ENCODE peak calls at places on chromosomes 16 and 17, in seven cellular contexts. I is HCT116, T is GM23338, B is K562, F is Panc1, C is A549, E is SK-N-SH. P is an unnamed sample.

GRCh38 chr17:57375770-57376181 is 119.5 kb downstream of the MSI2 start:
- DNase-seq in I (peak; percentile 90), T (no peak), B (no peak), F (no peak), C (no peak), E (no peak), P (no peak)

GRCh38 chr17:28985950-28986713 is 19.7 kb downstream of the SEZ6 start:
- DNase-seq in I (no peak), T (peak; percentile 86), B (peak; percentile 50), F (no peak), C (no peak), E (no peak), P (no peak)

GRCh38 chr16:818132-818531 is 17.6 kb upstream of the GNG13 start:
- DNase-seq in I (no peak), T (no peak), B (no peak), F (no peak), C (no peak), E (no peak), P (no peak)

GRCh38 chr16:84844049-84844350 is 24.2 kb downstream of the CRISPLD2 start:
- DNase-seq in I (no peak), T (no peak), B (no peak), F (no peak), C (no peak), E (peak; percentile 80), P (no peak)

GRCh38 chr16:5072334-5073278 is 963 bp downstream of the ALG1 start:
- DNase-seq in I (no peak), T (no peak), B (no peak), F (no peak), C (no peak), E (peak; percentile 8), P (no peak)

GRCh38 chr17:32519769-32520701 is 33.2 kb downstream of the CDK5R1 start:
- DNase-seq in I (no peak), T (peak; percentile 55), B (no peak), F (no peak), C (no peak), E (peak; percentile 57), P (no peak)

GRCh38 chr16:1983544-1984346 is at the start of gene GFER:
- DNase-seq in I (peak; percentile 85), T (peak; percentile 98), B (peak; percentile 92), F (no peak), C (peak; percentile 94), E (peak; percentile 99), P (peak; percentile 77)

GRCh38 chr17:10772425-10773380 is 31.2 kb downstream of the TMEM238L start:
- DNase-seq in I (peak; percentile 26), T (peak; percentile 93), B (peak; percentile 46), F (peak; percentile 35), C (no peak), E (no peak), P (peak; percentile 7)

GRCh38 chr17:20302191-20302917 is 165.0 kb downstream of the LGALS9B start:
- DNase-seq in I (no peak), T (no peak), B (no peak), F (no peak), C (no peak), E (no peak), P (no peak)

GRCh38 chr17:27845264-27846041 is 45.1 kb upstream of the NOS2 start:
- DNase-seq in I (no peak), T (no peak), B (no peak), F (no peak), C (no peak), E (no peak), P (no peak)

GRCh38 chr16:49833796-49834195 is 22.1 kb downstream of the ZNF423 start:
- DNase-seq in I (no peak), T (no peak), B (no peak), F (no peak), C (no peak), E (peak; percentile 45), P (no peak)

GRCh38 chr17:41976142-41976768 is 9.7 kb downstream of the CNP start:
- DNase-seq in I (no peak), T (no peak), B (no peak), F (no peak), C (no peak), E (no peak), P (no peak)

GRCh38 chr17:10357768-10358167 is 15.0 kb downstream of the MYH13 start:
- DNase-seq in I (no peak), T (peak; percentile 74), B (peak; percentile 60), F (no peak), C (peak; percentile 51), E (peak; percentile 27), P (no peak)

GRCh38 chr17:1231456-1231855 is 38.8 kb upstream of the BHLHA9 start:
- DNase-seq in I (no peak), T (no peak), B (no peak), F (no peak), C (no peak), E (no peak), P (peak; percentile 28)
- TF ChIP-seq REST in I (no peak), T (no peak), B (no peak), F (no peak), C (no peak), E (no peak), P (no peak)

DNA sequence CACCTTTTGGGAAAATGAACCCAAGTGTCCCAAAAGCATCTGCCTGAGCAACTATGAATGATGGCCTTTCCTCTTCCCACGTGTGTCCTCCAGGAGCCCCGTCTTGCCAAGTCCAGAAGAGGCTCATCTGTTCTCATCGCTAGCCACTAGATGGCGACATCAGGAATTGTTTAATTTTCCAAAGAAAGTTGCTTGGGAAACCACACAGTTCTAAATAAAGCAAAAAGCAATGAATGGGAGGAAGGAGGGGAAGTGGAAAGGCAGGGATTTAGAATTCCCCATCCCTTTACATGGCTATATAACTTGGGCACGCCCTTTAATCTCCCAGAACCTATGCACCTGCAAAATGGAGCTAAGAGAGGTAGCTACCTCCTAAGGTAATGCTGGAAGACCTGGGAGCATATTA is 9.0 kb upstream of the CDH5 start:
- DNase-seq in I (peak; percentile 72), T (peak; percentile 87), B (peak; percentile 74), F (no peak), C (peak; percentile 89), E (peak; percentile 76), P (peak; percentile 31)
- TF ChIP-seq REST in I (no peak), T (no peak), B (no peak), F (no peak), C (no peak), E (no peak), P (no peak)

GRCh38 chr17:82239926-82240505 is 11.2 kb downstream of the SLC16A3 start:
- DNase-seq in I (no peak), T (no peak), B (no peak), F (no peak), C (no peak), E (no peak), P (peak; percentile 49)

GRCh38 chr17:82237083-82237745 is 8.4 kb downstream of the SLC16A3 start:
- DNase-seq in I (no peak), T (peak; percentile 74), B (no peak), F (no peak), C (no peak), E (no peak), P (peak; percentile 68)

GRCh38 chr17:82239401-82239925 is 10.6 kb downstream of the SLC16A3 start:
- DNase-seq in I (no peak), T (no peak), B (no peak), F (no peak), C (no peak), E (no peak), P (peak; percentile 47)

GRCh38 chr17:82237746-82238561 is 9.1 kb downstream of the SLC16A3 start:
- DNase-seq in I (no peak), T (no peak), B (no peak), F (no peak), C (no peak), E (no peak), P (peak; percentile 57)

GRCh38 chr17:82238562-82239201 is 9.8 kb downstream of the SLC16A3 start:
- DNase-seq in I (no peak), T (no peak), B (peak; percentile 72), F (no peak), C (no peak), E (no peak), P (peak; percentile 72)
- TF ChIP-seq REST in I (no peak), T (no peak), B (no peak), F (no peak), C (no peak), E (no peak), P (no peak)

GRCh38 chr17:21377821-21378396 is 1.8 kb downstream of the KCNJ12 start:
- DNase-seq in I (no peak), T (peak; percentile 70), B (peak; percentile 14), F (no peak), C (no peak), E (peak; percentile 74), P (no peak)

GRCh38 chr17:21378553-21378952 is 2.4 kb downstream of the KCNJ12 start:
- DNase-seq in I (no peak), T (peak; percentile 59), B (peak; percentile 17), F (no peak), C (no peak), E (no peak), P (no peak)

GRCh38 chr17:21375757-21376584 is at the start of gene KCNJ12:
- DNase-seq in I (no peak), T (peak; percentile 82), B (no peak), F (no peak), C (no peak), E (peak; percentile 79), P (no peak)

GRCh38 chr17:21376585-21376834 is 353 bp downstream of the KCNJ12 start:
- DNase-seq in I (no peak), T (no peak), B (peak; percentile 80), F (no peak), C (no peak), E (no peak), P (no peak)

GRCh38 chr17:21376835-21377690 is 906 bp downstream of the KCNJ12 start:
- DNase-seq in I (no peak), T (peak; percentile 64), B (peak; percentile 28), F (no peak), C (peak; percentile 55), E (peak; percentile 77), P (no peak)
- TF ChIP-seq REST in I (no peak), T (no peak), B (no peak), F (no peak), C (no peak), E (no peak), P (no peak)

DNA sequence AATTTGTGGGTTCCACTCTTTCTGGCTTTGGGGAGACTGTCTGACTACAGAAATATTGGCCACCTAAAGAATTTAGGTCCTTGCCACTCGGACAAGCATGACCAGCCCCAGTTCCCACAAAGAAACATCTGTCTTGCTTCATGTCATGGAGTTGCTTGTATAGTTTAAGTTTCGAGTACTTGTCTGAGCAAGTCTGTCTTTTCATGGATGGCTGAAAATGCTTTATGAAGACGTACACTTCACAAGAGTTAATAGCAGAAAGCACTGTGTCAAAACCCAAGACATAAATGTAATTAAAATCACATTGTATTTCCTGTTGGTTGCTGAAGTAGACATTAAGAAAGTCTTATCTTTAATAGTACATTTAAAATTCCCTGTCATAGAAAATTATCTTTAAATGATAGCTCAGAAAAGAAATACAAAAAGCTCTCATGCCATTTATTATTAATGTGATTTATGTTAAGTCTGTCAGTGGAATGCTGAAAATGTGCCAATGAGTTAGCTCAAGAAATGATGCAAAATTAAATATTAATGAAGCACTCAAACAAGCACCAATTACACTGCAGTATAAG is 29.8 kb upstream of the XYLT2 start:
- DNase-seq in I (no peak), T (no peak), B (no peak), F (no peak), C (no peak), E (no peak), P (no peak)
- TF ChIP-seq REST in I (no peak), T (no peak), B (no peak), F (no peak), C (no peak), E (no peak), P (no peak)

P was measured in HL-60.